ENCODE peak calls at places on chromosomes 7 and 10, in ten cellular contexts. T is A549, W is GM23248, Z is endothelial cell of umbilical vein, B is fibroblast of lung, F is K562, M is GM12878, E is lower lobe of right lung, Q is A673, X is psoas muscle. I is an unnamed sample.
A peak's percentile ranks its signal among the peaks of the same experiment; 100 is the strongest.

GRCh38 chr10:58951087-58951486 is 225.4 kb upstream of the PHYHIPL start:
- DNase-seq in Q (no peak), W (no peak), X (no peak), M (no peak), T (no peak), B (no peak), E (no peak), F (no peak), Z (no peak), I (no peak)

GRCh38 chr10:131650169-131650705 is 250.6 kb upstream of the PPP2R2D start:
- DNase-seq in X (no peak), T (no peak), Q (no peak), F (no peak), M (no peak), Z (no peak), E (no peak), W (no peak), B (no peak), I (no peak)

GRCh38 chr10:11468126-11468742 is 143.2 kb downstream of the USP6NL start:
- DNase-seq in W (no peak), X (no peak), Z (peak; percentile 67), F (no peak), T (no peak), E (no peak), M (no peak), B (peak; percentile 77), Q (no peak), I (no peak)

GRCh38 chr10:35523670-35524225 is 81.4 kb upstream of the GJD4 start:
- DNase-seq in F (no peak), E (no peak), B (no peak), X (no peak), T (no peak), M (no peak), Q (no peak), W (no peak), Z (no peak), I (no peak)

GRCh38 chr10:111612273-111612672 is 535.4 kb downstream of the ADRA2A start:
- DNase-seq in F (no peak), Z (no peak), X (no peak), M (no peak), B (no peak), E (no peak), Q (no peak), T (no peak), W (no peak), I (no peak)

GRCh38 chr7:77232467-77232866 is 32.8 kb upstream of the FGL2 start:
- DNase-seq in M (no peak), T (no peak), Z (no peak), F (no peak), B (no peak), Q (no peak), W (no peak), E (no peak), X (no peak), I (no peak)

GRCh38 chr7:98209166-98209920 is 1.9 kb upstream of the BHLHA15 start:
- DNase-seq in E (no peak), B (no peak), F (no peak), X (no peak), W (no peak), M (no peak), T (no peak), Z (no peak), Q (no peak), I (no peak)

GRCh38 chr7:66283003-66283920 is 78.1 kb downstream of the TPST1 start:
- DNase-seq in Z (peak; percentile 78), X (no peak), T (peak; percentile 52), Q (peak; percentile 30), E (no peak), B (peak; percentile 88), W (peak; percentile 93), M (no peak), F (no peak), I (no peak)

GRCh38 chr10:97307441-97307840 is 11.6 kb upstream of the FRAT1 start:
- DNase-seq in E (no peak), Z (no peak), B (no peak), X (no peak), W (no peak), Q (no peak), T (no peak), M (no peak), F (no peak), I (no peak)

GRCh38 chr10:80288849-80289248 is 609 bp downstream of the MAT1A start:
- DNase-seq in T (no peak), F (no peak), Q (no peak), Z (no peak), E (no peak), B (no peak), X (no peak), W (no peak), M (no peak), I (no peak)

DNA sequence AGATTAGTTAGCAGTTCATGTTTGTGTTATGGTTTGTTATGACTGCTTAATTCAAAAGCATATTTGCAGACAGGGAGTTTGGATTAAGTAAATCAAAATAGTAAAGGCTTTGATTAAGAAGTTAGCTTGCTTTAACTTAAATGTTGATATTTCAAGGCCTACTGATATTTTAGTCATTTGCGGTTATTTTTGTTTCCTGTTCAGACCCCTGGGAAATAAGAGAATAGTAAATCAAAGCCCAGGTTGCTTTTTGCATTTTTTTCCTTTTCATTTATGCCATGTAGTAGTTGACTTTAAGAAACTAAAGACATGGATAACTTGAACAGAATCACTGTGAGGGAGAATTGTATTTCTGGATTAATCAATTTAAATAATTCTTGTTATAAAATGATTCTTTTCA is 77.3 kb downstream of the HDAC9 start:
- DNase-seq in Q (peak; percentile 34), X (no peak), W (no peak), T (no peak), E (no peak), B (no peak), M (no peak), Z (no peak), F (no peak), I (no peak)
- H3K4me3 ChIP-seq in Q (no peak overlapping the region), X (peak overlapping the region; percentile 1), W (no peak overlapping the region), T (no peak overlapping the region), E (no peak overlapping the region), B (no peak overlapping the region), M (no peak overlapping the region), Z (no peak overlapping the region), F (no peak overlapping the region), I (no peak overlapping the region)

GRCh38 chr7:92732451-92733036 is 103.8 kb downstream of the CDK6 start:
- DNase-seq in B (no peak), T (no peak), Z (peak; percentile 42), M (no peak), X (no peak), W (no peak), E (no peak), Q (no peak), F (no peak), I (no peak)

GRCh38 chr7:92730808-92731207 is 105.6 kb downstream of the CDK6 start:
- DNase-seq in F (no peak), Z (no peak), Q (no peak), T (no peak), E (no peak), M (no peak), X (no peak), W (peak; percentile 78), B (peak; percentile 79), I (no peak)

GRCh38 chr7:92729751-92730150 is 106.6 kb downstream of the CDK6 start:
- DNase-seq in E (no peak), Q (no peak), F (no peak), T (no peak), X (no peak), B (no peak), Z (no peak), M (no peak), W (no peak), I (no peak)

GRCh38 chr7:92729172-92729571 is 107.2 kb downstream of the CDK6 start:
- DNase-seq in T (no peak), Z (no peak), B (no peak), E (no peak), M (no peak), F (no peak), W (no peak), Q (no peak), X (no peak), I (no peak)

GRCh38 chr7:92731327-92732063 is 104.9 kb downstream of the CDK6 start:
- DNase-seq in B (peak; percentile 68), X (no peak), T (no peak), Z (peak; percentile 75), M (no peak), Q (no peak), W (peak; percentile 52), F (no peak), E (no peak), I (no peak)
- H3K27ac ChIP-seq in B (no peak overlapping the region), X (no peak overlapping the region), T (no peak overlapping the region), Z (peak overlapping the region; percentile 39), M (peak overlapping the region; percentile 45), Q (no peak overlapping the region), W (peak overlapping the region; percentile 61), F (no peak overlapping the region), E (no peak overlapping the region), I (no peak overlapping the region)

GRCh38 chr7:37831214-37831613 is 17.2 kb upstream of the NME8 start:
- DNase-seq in M (no peak), X (no peak), F (no peak), Q (no peak), E (no peak), Z (no peak), T (no peak), B (no peak), W (no peak), I (no peak)

GRCh38 chr7:37832194-37832593 is 16.2 kb upstream of the NME8 start:
- DNase-seq in T (peak; percentile 72), X (peak; percentile 37), Z (peak; percentile 52), W (peak; percentile 7), Q (peak; percentile 74), M (no peak), B (peak; percentile 2), E (peak; percentile 79), F (no peak), I (peak; percentile 82)

GRCh38 chr7:37833818-37834146 is 14.6 kb upstream of the NME8 start:
- DNase-seq in M (no peak), Q (no peak), W (no peak), B (no peak), Z (no peak), E (no peak), X (no peak), F (no peak), T (no peak), I (no peak)

DNA sequence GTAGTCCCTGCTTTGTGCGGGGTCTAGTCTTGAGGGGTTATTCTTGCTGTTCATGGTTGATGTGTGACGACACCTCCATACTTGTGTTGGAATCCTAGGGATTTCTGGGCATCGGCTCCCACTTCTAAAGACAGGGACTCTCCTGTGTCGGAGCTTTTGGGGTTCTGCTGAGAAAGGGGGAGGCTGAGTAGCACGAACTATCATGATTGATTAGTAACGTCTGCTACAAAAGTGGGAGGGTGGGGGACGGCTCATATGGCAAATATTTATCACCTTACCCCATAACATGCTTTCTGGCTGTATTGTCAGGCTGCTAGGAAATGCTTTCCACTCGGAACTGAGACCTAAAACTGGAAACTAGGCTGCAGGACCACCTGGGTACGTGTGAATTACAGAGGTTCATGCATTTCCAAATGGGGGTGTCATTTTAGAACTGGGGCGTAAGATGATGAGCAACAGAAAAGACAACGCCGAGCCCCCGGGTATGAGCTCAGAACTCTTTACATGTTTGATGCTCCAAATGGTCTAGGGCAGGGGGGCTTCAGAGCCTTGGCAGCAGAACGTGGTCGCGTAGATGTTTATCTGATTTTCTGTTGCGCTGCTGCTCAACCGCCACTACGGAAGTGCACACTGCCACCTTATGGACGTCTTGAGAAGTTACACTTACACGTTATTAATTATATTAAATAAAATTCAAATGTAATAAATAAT is 15.1 kb upstream of the NME8 start:
- DNase-seq in X (peak; percentile 17), B (peak; percentile 24), Q (peak; percentile 67), T (peak; percentile 73), F (peak; percentile 39), W (peak; percentile 71), M (no peak), E (peak; percentile 51), Z (peak; percentile 40), I (peak; percentile 17)
- H3K4me3 ChIP-seq in X (peak overlapping the region; percentile 50), B (peak overlapping the region; percentile 25), Q (peak overlapping the region; percentile 36), T (peak overlapping the region; percentile 31), F (peak overlapping the region; percentile 29), W (peak overlapping the region; percentile 64), M (peak overlapping the region; percentile 57), E (peak overlapping the region; percentile 43), Z (no peak overlapping the region), I (peak overlapping the region; percentile 44)

GRCh38 chr7:16345979-16346958 is 75.1 kb downstream of the CRPPA start:
- DNase-seq in W (peak; percentile 87), B (peak; percentile 95), Z (no peak), T (peak; percentile 8), Q (no peak), M (no peak), E (no peak), F (no peak), X (no peak), I (no peak)
- H3K27ac ChIP-seq in W (peak overlapping the region; percentile 36), B (no peak overlapping the region), Z (no peak overlapping the region), T (no peak overlapping the region), Q (no peak overlapping the region), M (no peak overlapping the region), E (no peak overlapping the region), F (peak overlapping the region; percentile 63), X (no peak overlapping the region), I (no peak overlapping the region)

I was measured in heart right ventricle.